ENCODE peak calls at places on chromosomes 6 and 20, in four cellular contexts. One of them, this sample, is unnamed.

GRCh38 chr6:166997768-166998255 is 1.4 kb upstream of the CEP43 start:
- DNase-seq in H54: peak
- DNase-seq in fibroblast of mammary gland: peak
- DNase-seq in A172: peak
- DNase-seq in this sample: peak

GRCh38 chr6:94260755-94261154 is 841.4 kb upstream of the EPHA7 start:
- DNase-seq in fibroblast of mammary gland: no peak
- DNase-seq in A172: no peak
- DNase-seq in H54: no peak
- DNase-seq in this sample: no peak

GRCh38 chr20:50346372-50347347 is 156.0 kb downstream of the CEBPB start:
- DNase-seq in H54: peak
- DNase-seq in fibroblast of mammary gland: peak
- DNase-seq in A172: peak
- DNase-seq in this sample: peak

GRCh38 chr20:38227578-38228360 is 32.8 kb downstream of the KIAA1755 start:
- DNase-seq in A172: no peak
- DNase-seq in fibroblast of mammary gland: no peak
- DNase-seq in H54: no peak
- DNase-seq in this sample: no peak

GRCh38 chr6:75502884-75503283 is 9.3 kb upstream of the FILIP1 start:
- DNase-seq in fibroblast of mammary gland: no peak
- DNase-seq in A172: no peak
- DNase-seq in H54: no peak
- DNase-seq in this sample: no peak

GRCh38 chr6:147141690-147142308 is 62.4 kb upstream of the STXBP5 start:
- DNase-seq in A172: peak
- DNase-seq in fibroblast of mammary gland: peak
- DNase-seq in H54: no peak
- DNase-seq in this sample: no peak

GRCh38 chr20:31869942-31870702 is at the start of the genes DUSP15 and TTLL9:
- DNase-seq in H54: no peak
- DNase-seq in A172: no peak
- DNase-seq in fibroblast of mammary gland: no peak
- DNase-seq in this sample: peak

GRCh38 chr6:14924126-14925024 is 321.5 kb upstream of the JARID2 start:
- DNase-seq in fibroblast of mammary gland: no peak
- DNase-seq in H54: no peak
- DNase-seq in A172: no peak
- DNase-seq in this sample: no peak

GRCh38 chr20:23640018-23640872 is 2.5 kb upstream of the CST3 start:
- DNase-seq in A172: no peak
- DNase-seq in H54: no peak
- DNase-seq in fibroblast of mammary gland: no peak
- DNase-seq in this sample: no peak

GRCh38 chr6:112286010-112286409 is 31.6 kb upstream of the LAMA4 start:
- DNase-seq in A172: no peak
- DNase-seq in H54: no peak
- DNase-seq in fibroblast of mammary gland: no peak
- DNase-seq in this sample: no peak

GRCh38 chr20:1809611-1810510 is 85.3 kb upstream of the SIRPA start:
- DNase-seq in H54: peak
- DNase-seq in fibroblast of mammary gland: peak
- DNase-seq in A172: peak
- DNase-seq in this sample: no peak

GRCh38 chr20:4006640-4007039 is 8.7 kb downstream of the RNF24 start:
- DNase-seq in fibroblast of mammary gland: no peak
- DNase-seq in H54: no peak
- DNase-seq in A172: no peak
- DNase-seq in this sample: peak

GRCh38 chr20:36881888-36882287 is 6.0 kb downstream of the TLDC2 start:
- DNase-seq in H54: no peak
- DNase-seq in fibroblast of mammary gland: peak
- DNase-seq in A172: peak
- DNase-seq in this sample: no peak

GRCh38 chr6:13988049-13988738 is 63.4 kb downstream of the RNF182 start:
- DNase-seq in H54: no peak
- DNase-seq in fibroblast of mammary gland: no peak
- DNase-seq in A172: no peak
- DNase-seq in this sample: no peak

GRCh38 chr6:13336553-13336952 is 8.2 kb upstream of the TBC1D7 start:
- DNase-seq in H54: peak
- DNase-seq in fibroblast of mammary gland: peak
- DNase-seq in A172: peak
- DNase-seq in this sample: peak

GRCh38 chr6:69933239-69933638 is 66.9 kb downstream of the COL19A1 start:
- DNase-seq in fibroblast of mammary gland: no peak
- DNase-seq in H54: no peak
- DNase-seq in A172: no peak
- DNase-seq in this sample: no peak

GRCh38 chr20:63698739-63699465 is 2.5 kb downstream of the TNFRSF6B start:
- DNase-seq in fibroblast of mammary gland: peak
- DNase-seq in H54: peak
- DNase-seq in A172: peak
- DNase-seq in this sample: peak

GRCh38 chr6:43192911-43193310 is 10.9 kb downstream of the CUL9 start:
- DNase-seq in H54: no peak
- DNase-seq in A172: no peak
- DNase-seq in fibroblast of mammary gland: no peak
- DNase-seq in this sample: no peak

GRCh38 chr6:17212541-17213371 is 68.4 kb upstream of the RBM24 start:
- DNase-seq in fibroblast of mammary gland: no peak
- DNase-seq in H54: no peak
- DNase-seq in A172: no peak
- DNase-seq in this sample: peak

GRCh38 chr6:129617986-129618385 is 92.0 kb downstream of the ARHGAP18 start:
- DNase-seq in A172: no peak
- DNase-seq in H54: no peak
- DNase-seq in fibroblast of mammary gland: no peak
- DNase-seq in this sample: no peak

GRCh38 chr20:8242827-8243764 is 111.0 kb downstream of the PLCB1 start:
- DNase-seq in H54: no peak
- DNase-seq in fibroblast of mammary gland: peak
- DNase-seq in A172: no peak
- DNase-seq in this sample: no peak

GRCh38 chr6:109874086-109874485 is 104.0 kb upstream of the GPR6 start:
- DNase-seq in fibroblast of mammary gland: no peak
- DNase-seq in H54: no peak
- DNase-seq in A172: no peak
- DNase-seq in this sample: no peak

GRCh38 chr6:33668914-33669313 is 42.6 kb downstream of the UQCC2 start:
- DNase-seq in A172: peak
- DNase-seq in fibroblast of mammary gland: no peak
- DNase-seq in H54: no peak
- DNase-seq in this sample: no peak

GRCh38 chr20:54122189-54122588 is 51.6 kb downstream of the CYP24A1 start:
- DNase-seq in A172: peak
- DNase-seq in fibroblast of mammary gland: peak
- DNase-seq in H54: no peak
- DNase-seq in this sample: no peak

GRCh38 chr6:95469511-95469910 is 107.8 kb upstream of the MANEA start:
- DNase-seq in H54: no peak
- DNase-seq in fibroblast of mammary gland: no peak
- DNase-seq in A172: no peak
- DNase-seq in this sample: no peak

GRCh38 chr6:169250660-169251059 is 3.0 kb downstream of the THBS2 start:
- DNase-seq in fibroblast of mammary gland: peak
- DNase-seq in H54: peak
- DNase-seq in A172: peak
- DNase-seq in this sample: no peak

GRCh38 chr6:111657146-111657545 is 51.5 kb upstream of the TRAF3IP2 start:
- DNase-seq in A172: peak
- DNase-seq in H54: no peak
- DNase-seq in fibroblast of mammary gland: peak
- DNase-seq in this sample: no peak

GRCh38 chr6:38779310-38780062 is 64.4 kb downstream of the DNAH8 start:
- DNase-seq in H54: no peak
- DNase-seq in A172: no peak
- DNase-seq in fibroblast of mammary gland: no peak
- DNase-seq in this sample: no peak

GRCh38 chr20:51586005-51586440 is 43.5 kb upstream of the NFATC2 start:
- DNase-seq in fibroblast of mammary gland: peak
- DNase-seq in H54: peak
- DNase-seq in A172: peak
- DNase-seq in this sample: no peak

GRCh38 chr20:32040142-32040953 is 11.7 kb upstream of the HCK start:
- DNase-seq in fibroblast of mammary gland: no peak
- DNase-seq in H54: no peak
- DNase-seq in A172: no peak
- DNase-seq in this sample: peak

GRCh38 chr6:168194732-168195565 is 115.9 kb upstream of the FRMD1 start:
- DNase-seq in H54: no peak
- DNase-seq in A172: no peak
- DNase-seq in fibroblast of mammary gland: no peak
- DNase-seq in this sample: no peak

GRCh38 chr6:21321076-21321475 is 272.5 kb upstream of the SOX4 start:
- DNase-seq in fibroblast of mammary gland: no peak
- DNase-seq in H54: no peak
- DNase-seq in A172: no peak
- DNase-seq in this sample: no peak

GRCh38 chr6:14440891-14441358 is 323.4 kb downstream of the CD83 start:
- DNase-seq in A172: no peak
- DNase-seq in H54: no peak
- DNase-seq in fibroblast of mammary gland: no peak
- DNase-seq in this sample: no peak

GRCh38 chr6:47502920-47503319 is 25.3 kb downstream of the CD2AP start:
- DNase-seq in A172: no peak
- DNase-seq in H54: no peak
- DNase-seq in fibroblast of mammary gland: no peak
- DNase-seq in this sample: no peak

GRCh38 chr6:42140756-42141602 is 1.4 kb downstream of the C6orf132 start:
- DNase-seq in fibroblast of mammary gland: peak
- DNase-seq in H54: no peak
- DNase-seq in A172: no peak
- DNase-seq in this sample: no peak

GRCh38 chr6:9248125-9248524 is 812.8 kb upstream of the SLC35B3 start:
- DNase-seq in H54: no peak
- DNase-seq in A172: no peak
- DNase-seq in fibroblast of mammary gland: no peak
- DNase-seq in this sample: no peak